ENCODE peak calls at places on chromosomes 16 and 17, in ten cellular contexts. M is sigmoid colon; C is brain microvascular endothelial cell; Q is SK-N-MC; G is left ventricle myocardium inferior; Z is RWPE1; O is uterus; W is testis; T is CD8-positive, alpha-beta memory T cell; N is SJSA1. B is an unnamed sample.

GRCh38 chr16:11358531-11358930 is 13.3 kb downstream of the RMI2 start:
- DNase-seq in M (no peak), C (no peak), Q (no peak), G (no peak), Z (no peak), O (no peak), W (no peak), T (no peak), N (no peak), B (no peak)

GRCh38 chr16:14449334-14449733 is 180.7 kb downstream of the PARN start:
- DNase-seq in M (no peak), C (no peak), Q (no peak), G (no peak), Z (no peak), O (no peak), W (no peak), T (no peak), N (no peak), B (no peak)

GRCh38 chr16:1787322-1788094 is 4.7 kb downstream of the NUBP2 start:
- DNase-seq in M (no peak), C (no peak), Q (no peak), G (peak), Z (no peak), O (peak), W (no peak), T (no peak), N (no peak), B (peak)

GRCh38 chr16:5393070-5393469 is 295.5 kb upstream of the EEF2KMT start:
- DNase-seq in M (no peak), C (no peak), Q (no peak), G (no peak), Z (no peak), O (no peak), W (no peak), T (no peak), N (no peak), B (no peak)

GRCh38 chr17:81517339-81518112 is 4.9 kb upstream of the ACTG1 start:
- DNase-seq in M (no peak), C (no peak), Q (no peak), G (no peak), Z (no peak), O (peak), W (no peak), T (no peak), N (no peak), B (peak)

GRCh38 chr16:3045758-3046505 is 429 bp upstream of the MMP25 start:
- DNase-seq in M (no peak), C (no peak), Q (no peak), G (no peak), Z (no peak), O (no peak), W (no peak), T (no peak), N (no peak), B (no peak)

GRCh38 chr17:80029235-80029974 is 6.3 kb downstream of the TBC1D16 start:
- DNase-seq in M (peak), C (peak), Q (no peak), G (peak), Z (no peak), O (peak), W (peak), T (no peak), N (peak), B (peak)

GRCh38 chr17:60766778-60767190 is 89.1 kb downstream of the BCAS3 start:
- DNase-seq in M (no peak), C (no peak), Q (no peak), G (no peak), Z (no peak), O (no peak), W (no peak), T (no peak), N (no peak), B (no peak)

GRCh38 chr17:7136266-7136877 is 21.8 kb upstream of the ASGR2 start:
- DNase-seq in M (peak), C (peak), Q (peak), G (peak), Z (peak), O (peak), W (peak), T (peak), N (peak), B (peak)

GRCh38 chr16:75320435-75320834 is 69.0 kb upstream of the BCAR1 start:
- DNase-seq in M (no peak), C (no peak), Q (no peak), G (no peak), Z (no peak), O (no peak), W (peak), T (no peak), N (peak), B (no peak)

GRCh38 chr17:63094636-63095035 is 128.6 kb downstream of the TANC2 start:
- DNase-seq in M (no peak), C (no peak), Q (no peak), G (no peak), Z (no peak), O (no peak), W (no peak), T (no peak), N (no peak), B (no peak)

GRCh38 chr16:67708368-67708771 is 10.7 kb downstream of the GFOD2 start:
- DNase-seq in M (peak), C (no peak), Q (no peak), G (no peak), Z (no peak), O (no peak), W (no peak), T (no peak), N (no peak), B (no peak)

GRCh38 chr16:56569971-56570370 is 5.1 kb downstream of the MT4 start:
- DNase-seq in M (peak), C (no peak), Q (no peak), G (no peak), Z (no peak), O (no peak), W (no peak), T (no peak), N (no peak), B (no peak)

DNA sequence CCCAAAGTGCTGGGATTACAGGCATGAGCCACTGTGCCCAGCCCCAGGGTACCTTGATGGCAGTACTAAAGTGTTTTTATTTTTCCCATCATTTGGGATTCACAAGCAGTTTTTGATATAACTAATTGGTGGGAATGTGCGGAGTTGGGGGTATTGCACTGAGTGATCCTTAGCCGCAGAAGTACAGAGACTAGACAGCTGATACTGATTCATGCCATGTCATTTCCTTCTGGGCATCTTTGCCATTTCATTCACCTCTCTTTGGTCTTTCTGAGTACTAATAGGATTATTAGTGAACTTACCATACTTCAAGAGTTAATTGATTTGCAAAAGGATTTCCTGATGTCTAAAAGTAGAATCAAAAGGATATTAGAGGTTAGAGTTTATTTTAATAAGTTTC is 9.7 kb downstream of the NMT1 start:
- DNase-seq in M (no peak), C (no peak), Q (no peak), G (no peak), Z (no peak), O (no peak), W (no peak), T (no peak), N (no peak), B (no peak)
- H3K27ac ChIP-seq in M (no peak), C (no peak), Q (peak), G (peak), Z (peak), O (no peak), W (no peak), T (no peak), N (no peak), B (no peak)

DNA sequence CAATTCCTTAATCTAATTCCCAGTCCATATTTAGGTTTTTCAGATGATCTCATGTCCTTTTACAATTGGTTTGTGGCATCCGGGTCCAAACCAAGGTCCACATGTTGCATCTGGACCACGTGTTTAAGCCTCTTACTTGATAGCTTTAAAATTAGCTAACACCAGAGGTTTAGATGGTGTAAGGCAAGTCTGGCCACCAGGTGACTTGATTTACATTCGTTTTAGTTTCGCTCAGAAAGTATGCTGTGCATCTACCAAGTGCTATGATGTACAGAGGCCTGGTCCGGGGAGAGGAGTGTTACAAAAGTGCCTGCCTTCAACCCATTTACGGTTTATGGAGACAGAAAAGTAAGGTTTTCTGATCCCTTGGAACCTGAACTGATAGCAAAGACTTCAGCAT is 878 bp upstream of the DNAJA2 start:
- DNase-seq in M (no peak), C (no peak), Q (no peak), G (no peak), Z (peak), O (no peak), W (no peak), T (no peak), N (no peak), B (no peak)
- H3K27ac ChIP-seq in M (peak), C (no peak), Q (no peak), G (peak), Z (no peak), O (peak), W (peak), T (peak), N (peak), B (peak)

GRCh38 chr17:70434536-70435490 is 265.5 kb downstream of the KCNJ2 start:
- DNase-seq in M (no peak), C (no peak), Q (no peak), G (no peak), Z (no peak), O (no peak), W (no peak), T (no peak), N (no peak), B (no peak)
- H3K27ac ChIP-seq in M (no peak), C (no peak), Q (no peak), G (no peak), Z (no peak), O (no peak), W (no peak), T (no peak), N (no peak), B (no peak)

GRCh38 chr16:70751593-70751992 is 49.4 kb downstream of the VAC14 start:
- DNase-seq in M (no peak), C (no peak), Q (no peak), G (no peak), Z (no peak), O (no peak), W (no peak), T (no peak), N (no peak), B (no peak)
- H3K27ac ChIP-seq in M (peak), C (no peak), Q (no peak), G (peak), Z (peak), O (peak), W (peak), T (no peak), N (no peak), B (peak)